ENCODE peak calls at places on chromosome 16, in nine cellular contexts. S is CD8-positive, alpha-beta T cell; A is BE2C; K is astrocyte of the cerebellum; F is HFF-Myc; E is HFFc6; N is GM13977; O is pancreas; R is neural crest cell. Q is an unnamed sample.

GRCh38 chr16:53087101-53087500 is 32.3 kb downstream of the CHD9 start:
- DNase-seq in S (no peak), A (no peak), K (no peak), F (no peak), E (peak; percentile 51), N (no peak), O (no peak), R (no peak), Q (no peak)

GRCh38 chr16:47787695-47788094 is 326.6 kb downstream of the PHKB start:
- DNase-seq in S (no peak), A (no peak), K (peak; percentile 27), F (no peak), E (no peak), N (no peak), O (no peak), R (peak; percentile 39), Q (no peak)

GRCh38 chr16:89567656-89568594 is 7.4 kb downstream of the RPL13 start:
- DNase-seq in S (no peak), A (no peak), K (no peak), F (no peak), E (no peak), N (no peak), O (no peak), R (no peak), Q (no peak)

GRCh38 chr16:59212492-59213024 is 478.4 kb upstream of the GOT2 start:
- DNase-seq in S (no peak), A (no peak), K (no peak), F (no peak), E (no peak), N (no peak), O (no peak), R (no peak), Q (no peak)

GRCh38 chr16:19559242-19559910 is 3.9 kb downstream of the VPS35L start:
- DNase-seq in S (no peak), A (peak; percentile 19), K (peak; percentile 48), F (peak; percentile 52), E (peak; percentile 67), N (peak; percentile 38), O (no peak), R (peak; percentile 34), Q (no peak)

GRCh38 chr16:57871457-57871856 is 69.2 kb upstream of the KIFC3 start:
- DNase-seq in S (no peak), A (no peak), K (no peak), F (no peak), E (peak; percentile 86), N (no peak), O (no peak), R (no peak), Q (no peak)

GRCh38 chr16:740459-740763 is 386 bp downstream of the CIAO3 start:
- DNase-seq in S (no peak), A (peak; percentile 20), K (no peak), F (no peak), E (no peak), N (no peak), O (no peak), R (no peak), Q (no peak)

GRCh38 chr16:11218324-11218962 is 37.6 kb downstream of the SOCS1 start:
- DNase-seq in S (no peak), A (no peak), K (no peak), F (no peak), E (no peak), N (no peak), O (no peak), R (no peak), Q (no peak)

GRCh38 chr16:14452066-14452465 is 178.0 kb downstream of the PARN start:
- DNase-seq in S (no peak), A (no peak), K (no peak), F (no peak), E (no peak), N (no peak), O (no peak), R (no peak), Q (no peak)

GRCh38 chr16:49128740-49129139 is 152.9 kb downstream of the CBLN1 start:
- DNase-seq in S (no peak), A (no peak), K (no peak), F (no peak), E (no peak), N (no peak), O (no peak), R (no peak), Q (no peak)

GRCh38 chr16:61295311-61295710 is 740.9 kb downstream of the CDH8 start:
- DNase-seq in S (no peak), A (no peak), K (no peak), F (no peak), E (no peak), N (no peak), O (no peak), R (no peak), Q (no peak)

GRCh38 chr16:31875112-31875803 is 1.7 kb downstream of the ZNF267 start:
- DNase-seq in S (no peak), A (no peak), K (no peak), F (no peak), E (peak; percentile 47), N (no peak), O (no peak), R (no peak), Q (no peak)

GRCh38 chr16:50025544-50025931 is 513 bp downstream of the CNEP1R1 start:
- DNase-seq in S (peak; percentile 55), A (no peak), K (peak; percentile 5), F (no peak), E (peak; percentile 12), N (peak; percentile 43), O (no peak), R (no peak), Q (no peak)

GRCh38 chr16:30533748-30534367 is 800 bp downstream of the ZNF747 start:
- DNase-seq in S (no peak), A (no peak), K (no peak), F (no peak), E (no peak), N (no peak), O (no peak), R (no peak), Q (no peak)

GRCh38 chr16:53782148-53782547 is 78.2 kb downstream of the FTO start:
- DNase-seq in S (no peak), A (no peak), K (no peak), F (no peak), E (no peak), N (no peak), O (no peak), R (no peak), Q (no peak)

GRCh38 chr16:67015317-67015731 is 13.6 kb upstream of the CBFB start:
- DNase-seq in S (no peak), A (no peak), K (no peak), F (no peak), E (no peak), N (no peak), O (peak; percentile 32), R (no peak), Q (no peak)

GRCh38 chr16:80100186-80100585 is 440.6 kb upstream of the DYNLRB2 start:
- DNase-seq in S (no peak), A (no peak), K (no peak), F (no peak), E (no peak), N (no peak), O (no peak), R (no peak), Q (no peak)

GRCh38 chr16:78133919-78134318 is 34.5 kb downstream of the WWOX start:
- DNase-seq in S (no peak), A (no peak), K (no peak), F (no peak), E (no peak), N (no peak), O (no peak), R (no peak), Q (no peak)

GRCh38 chr16:15041260-15042011 is 14.4 kb downstream of the NTAN1 start:
- DNase-seq in S (no peak), A (no peak), K (no peak), F (no peak), E (no peak), N (no peak), O (no peak), R (no peak), Q (no peak)

DNA sequence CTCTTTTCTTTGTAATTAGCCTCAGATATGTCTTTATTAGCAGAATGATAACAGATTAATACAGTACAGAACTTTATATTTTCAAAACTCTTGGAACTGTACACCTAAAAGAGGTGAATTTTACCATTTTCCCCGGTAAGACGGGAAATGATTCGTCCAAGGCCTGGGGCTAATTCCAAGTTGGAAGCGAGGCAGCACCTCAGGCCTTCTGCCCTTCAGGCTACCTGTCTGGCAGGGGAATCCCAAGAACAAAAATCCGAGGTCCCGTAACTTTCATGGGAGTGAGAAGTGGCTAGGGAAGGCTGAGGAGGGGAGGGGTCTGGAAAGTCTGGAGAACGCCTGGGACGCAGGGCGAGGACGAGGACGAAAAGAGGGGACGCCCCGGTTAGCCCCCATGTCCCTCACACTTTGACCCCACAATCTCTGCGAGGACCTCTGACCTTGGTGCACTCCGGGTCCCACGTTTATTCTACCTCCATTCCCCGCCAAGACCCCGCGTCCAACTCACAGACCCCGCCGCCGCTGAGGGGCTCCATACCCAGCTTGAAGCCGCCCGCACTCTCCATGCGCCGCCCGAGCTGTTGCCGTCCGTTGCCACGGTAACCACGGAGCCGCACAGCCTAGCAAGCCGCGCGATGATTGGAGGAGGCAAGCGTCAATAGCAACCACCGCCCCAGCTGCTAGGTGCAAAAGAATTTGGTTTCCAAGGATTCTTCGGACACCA is at the start of gene HYDIN:
- DNase-seq in S (no peak), A (peak; percentile 92), K (peak; percentile 11), F (peak; percentile 29), E (no peak), N (peak; percentile 16), O (peak; percentile 88), R (peak; percentile 90), Q (peak; percentile 20)
- TF ChIP-seq CTCF in S (no peak), A (peak; percentile 7), K (no peak), F (no peak), E (no peak), N (no peak), O (no peak), R (no peak), Q (peak; percentile 11)

GRCh38 chr16:2056681-2057407 is 9.1 kb downstream of the TSC2 start:
- DNase-seq in S (no peak), A (no peak), K (no peak), F (no peak), E (no peak), N (no peak), O (no peak), R (no peak), Q (no peak)
- TF ChIP-seq CTCF in S (no peak), A (peak; percentile 42), K (peak; percentile 18), F (peak; percentile 15), E (peak; percentile 38), N (no peak), O (no peak), R (peak; percentile 52), Q (no peak)

GRCh38 chr16:4766875-4767628 is at the start of gene ZNF500:
- DNase-seq in S (peak; percentile 98), A (peak; percentile 99), K (peak; percentile 87), F (peak; percentile 96), E (peak; percentile 96), N (peak; percentile 97), O (peak; percentile 99), R (peak; percentile 99), Q (peak; percentile 48)
- TF ChIP-seq CTCF in S (no peak), A (no peak), K (no peak), F (no peak), E (no peak), N (no peak), O (no peak), R (no peak), Q (no peak)

DNA sequence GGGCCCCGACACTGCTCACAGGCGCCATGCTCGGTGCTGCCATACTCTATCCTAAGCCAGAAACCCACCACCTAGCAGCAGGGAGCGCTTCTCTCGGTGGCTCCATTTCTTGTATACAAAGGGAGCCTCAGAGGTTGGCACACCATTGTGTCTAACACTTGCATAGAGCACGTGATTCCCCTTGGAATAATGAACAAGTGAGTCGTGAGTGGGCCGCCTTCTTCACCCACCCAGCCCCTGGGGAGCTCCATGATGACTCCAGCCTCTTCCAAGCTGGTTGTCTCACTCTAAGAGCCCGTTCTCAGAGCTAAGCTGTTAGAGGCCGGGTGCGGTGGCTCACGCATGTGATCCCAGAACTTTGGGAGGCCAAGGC is 82.3 kb upstream of the ZNF469 start:
- DNase-seq in S (no peak), A (no peak), K (no peak), F (no peak), E (no peak), N (no peak), O (no peak), R (no peak), Q (no peak)
- TF ChIP-seq CTCF in S (no peak), A (no peak), K (no peak), F (no peak), E (no peak), N (no peak), O (no peak), R (no peak), Q (no peak)

Q was measured in epithelial cell of proximal tubule.